ENCODE peak calls at places on chromosome 17, in eight cellular contexts. One of them, this sample, is unnamed.

GRCh38 chr17:12187658-12188057 is 167.0 kb downstream of the MAP2K4 start:
- DNase-seq in AG04450: no peak
- DNase-seq in IMR-90: no peak
- DNase-seq in hepatocyte: no peak
- DNase-seq in adrenal gland: no peak
- DNase-seq in sigmoid colon: no peak
- DNase-seq in heart right ventricle: no peak
- DNase-seq in Caco-2: no peak
- DNase-seq in this sample: no peak

GRCh38 chr17:71405101-71405500 is 715.7 kb upstream of the SOX9 start:
- DNase-seq in hepatocyte: no peak
- DNase-seq in Caco-2: no peak
- DNase-seq in AG04450: no peak
- DNase-seq in sigmoid colon: no peak
- DNase-seq in IMR-90: no peak
- DNase-seq in heart right ventricle: no peak
- DNase-seq in adrenal gland: no peak
- DNase-seq in this sample: no peak

GRCh38 chr17:9575381-9576072 is at the start of gene STX8:
- DNase-seq in heart right ventricle: peak; percentile 93
- DNase-seq in hepatocyte: peak; percentile 94
- DNase-seq in sigmoid colon: peak; percentile 94
- DNase-seq in AG04450: peak; percentile 75
- DNase-seq in adrenal gland: peak; percentile 96
- DNase-seq in Caco-2: peak; percentile 82
- DNase-seq in IMR-90: peak; percentile 87
- DNase-seq in this sample: peak; percentile 97

GRCh38 chr17:8629371-8630226 is 926 bp downstream of the MYH10 start:
- DNase-seq in IMR-90: no peak
- DNase-seq in sigmoid colon: peak; percentile 80
- DNase-seq in AG04450: no peak
- DNase-seq in hepatocyte: peak; percentile 69
- DNase-seq in adrenal gland: peak; percentile 57
- DNase-seq in Caco-2: peak; percentile 46
- DNase-seq in heart right ventricle: peak; percentile 41
- DNase-seq in this sample: peak; percentile 77

GRCh38 chr17:33152793-33153192 is 140.3 kb downstream of the ASIC2 start:
- DNase-seq in Caco-2: no peak
- DNase-seq in adrenal gland: no peak
- DNase-seq in hepatocyte: no peak
- DNase-seq in AG04450: no peak
- DNase-seq in heart right ventricle: no peak
- DNase-seq in sigmoid colon: no peak
- DNase-seq in IMR-90: no peak
- DNase-seq in this sample: no peak

GRCh38 chr17:3157218-3157617 is 29.9 kb upstream of the OR1G1 start:
- DNase-seq in AG04450: no peak
- DNase-seq in adrenal gland: no peak
- DNase-seq in IMR-90: no peak
- DNase-seq in heart right ventricle: no peak
- DNase-seq in hepatocyte: no peak
- DNase-seq in Caco-2: no peak
- DNase-seq in sigmoid colon: no peak
- DNase-seq in this sample: no peak

GRCh38 chr17:77182773-77183172 is 42.0 kb downstream of the SEC14L1 start:
- DNase-seq in hepatocyte: no peak
- DNase-seq in adrenal gland: peak; percentile 45
- DNase-seq in sigmoid colon: no peak
- DNase-seq in heart right ventricle: no peak
- DNase-seq in Caco-2: no peak
- DNase-seq in AG04450: no peak
- DNase-seq in IMR-90: no peak
- DNase-seq in this sample: no peak

GRCh38 chr17:72351884-72352346 is 231.1 kb downstream of the SOX9 start:
- DNase-seq in hepatocyte: no peak
- DNase-seq in heart right ventricle: no peak
- DNase-seq in IMR-90: no peak
- DNase-seq in sigmoid colon: no peak
- DNase-seq in adrenal gland: no peak
- DNase-seq in Caco-2: peak; percentile 24
- DNase-seq in AG04450: no peak
- DNase-seq in this sample: no peak

GRCh38 chr17:16415031-16415924 is at the start of gene TRPV2:
- DNase-seq in sigmoid colon: no peak
- DNase-seq in AG04450: no peak
- DNase-seq in heart right ventricle: peak; percentile 58
- DNase-seq in Caco-2: peak; percentile 58
- DNase-seq in adrenal gland: no peak
- DNase-seq in hepatocyte: peak; percentile 32
- DNase-seq in IMR-90: no peak
- DNase-seq in this sample: peak; percentile 94

GRCh38 chr17:40028595-40028994 is 13.4 kb downstream of the CSF3 start:
- DNase-seq in heart right ventricle: no peak
- DNase-seq in IMR-90: no peak
- DNase-seq in Caco-2: no peak
- DNase-seq in hepatocyte: no peak
- DNase-seq in sigmoid colon: no peak
- DNase-seq in AG04450: no peak
- DNase-seq in adrenal gland: no peak
- DNase-seq in this sample: no peak

GRCh38 chr17:76005263-76006149 is 4.9 kb downstream of the CDK3 start:
- DNase-seq in adrenal gland: peak; percentile 87
- DNase-seq in heart right ventricle: peak; percentile 66
- DNase-seq in Caco-2: peak; percentile 93
- DNase-seq in sigmoid colon: peak; percentile 85
- DNase-seq in hepatocyte: peak; percentile 85
- DNase-seq in IMR-90: peak; percentile 63
- DNase-seq in AG04450: no peak
- DNase-seq in this sample: peak; percentile 93

GRCh38 chr17:71441098-71441497 is 679.7 kb upstream of the SOX9 start:
- DNase-seq in hepatocyte: peak; percentile 47
- DNase-seq in AG04450: peak; percentile 57
- DNase-seq in IMR-90: peak; percentile 95
- DNase-seq in sigmoid colon: no peak
- DNase-seq in adrenal gland: no peak
- DNase-seq in heart right ventricle: no peak
- DNase-seq in Caco-2: no peak
- DNase-seq in this sample: no peak

GRCh38 chr17:1522626-1523025 is 6.2 kb upstream of the INPP5K start:
- DNase-seq in adrenal gland: no peak
- DNase-seq in hepatocyte: no peak
- DNase-seq in heart right ventricle: no peak
- DNase-seq in sigmoid colon: no peak
- DNase-seq in IMR-90: no peak
- DNase-seq in Caco-2: no peak
- DNase-seq in AG04450: no peak
- DNase-seq in this sample: no peak

GRCh38 chr17:13812350-13812749 is 210.6 kb upstream of the HS3ST3A1 start:
- DNase-seq in adrenal gland: no peak
- DNase-seq in sigmoid colon: no peak
- DNase-seq in heart right ventricle: no peak
- DNase-seq in AG04450: no peak
- DNase-seq in hepatocyte: no peak
- DNase-seq in Caco-2: no peak
- DNase-seq in IMR-90: no peak
- DNase-seq in this sample: no peak

GRCh38 chr17:7579839-7580630 is 597 bp downstream of the CD68 start:
- DNase-seq in sigmoid colon: no peak
- DNase-seq in Caco-2: no peak
- DNase-seq in IMR-90: no peak
- DNase-seq in adrenal gland: no peak
- DNase-seq in hepatocyte: no peak
- DNase-seq in heart right ventricle: no peak
- DNase-seq in AG04450: no peak
- DNase-seq in this sample: no peak

GRCh38 chr17:79366988-79367571 is 243.8 kb downstream of the RBFOX3 start:
- DNase-seq in adrenal gland: no peak
- DNase-seq in hepatocyte: no peak
- DNase-seq in sigmoid colon: no peak
- DNase-seq in Caco-2: no peak
- DNase-seq in heart right ventricle: no peak
- DNase-seq in AG04450: no peak
- DNase-seq in IMR-90: no peak
- DNase-seq in this sample: no peak
- H3K27me3 ChIP-seq in adrenal gland: peaks cover 6% of the 10 kb centered on the region
- H3K27me3 ChIP-seq in hepatocyte: peaks cover 28% of the 10 kb centered on the region
- H3K27me3 ChIP-seq in sigmoid colon: no peaks in the 10 kb centered on the region
- H3K27me3 ChIP-seq in Caco-2: peaks cover 3% of the 10 kb centered on the region
- H3K27me3 ChIP-seq in heart right ventricle: peaks cover 9% of the 10 kb centered on the region
- H3K27me3 ChIP-seq in AG04450: peaks cover 9% of the 10 kb centered on the region
- H3K27me3 ChIP-seq in IMR-90: peaks cover 19% of the 10 kb centered on the region
- H3K27me3 ChIP-seq in this sample: peaks cover 2% of the 10 kb centered on the region

GRCh38 chr17:48731355-48731754 is 2.8 kb upstream of the HOXB13 start:
- DNase-seq in IMR-90: no peak
- DNase-seq in hepatocyte: no peak
- DNase-seq in sigmoid colon: no peak
- DNase-seq in adrenal gland: no peak
- DNase-seq in Caco-2: no peak
- DNase-seq in AG04450: no peak
- DNase-seq in heart right ventricle: no peak
- DNase-seq in this sample: no peak

GRCh38 chr17:48732688-48733629 is 4.4 kb upstream of the HOXB13 start:
- DNase-seq in sigmoid colon: peak; percentile 53
- DNase-seq in hepatocyte: no peak
- DNase-seq in AG04450: no peak
- DNase-seq in heart right ventricle: no peak
- DNase-seq in adrenal gland: no peak
- DNase-seq in IMR-90: no peak
- DNase-seq in Caco-2: no peak
- DNase-seq in this sample: no peak

GRCh38 chr17:48735057-48735341 is 6.4 kb upstream of the HOXB13 start:
- DNase-seq in heart right ventricle: no peak
- DNase-seq in AG04450: no peak
- DNase-seq in IMR-90: no peak
- DNase-seq in Caco-2: no peak
- DNase-seq in adrenal gland: no peak
- DNase-seq in hepatocyte: no peak
- DNase-seq in sigmoid colon: peak; percentile 17
- DNase-seq in this sample: no peak

GRCh38 chr17:48734328-48735056 is 5.9 kb upstream of the HOXB13 start:
- DNase-seq in adrenal gland: no peak
- DNase-seq in AG04450: no peak
- DNase-seq in sigmoid colon: peak; percentile 46
- DNase-seq in heart right ventricle: no peak
- DNase-seq in hepatocyte: no peak
- DNase-seq in IMR-90: no peak
- DNase-seq in Caco-2: no peak
- DNase-seq in this sample: no peak

DNA sequence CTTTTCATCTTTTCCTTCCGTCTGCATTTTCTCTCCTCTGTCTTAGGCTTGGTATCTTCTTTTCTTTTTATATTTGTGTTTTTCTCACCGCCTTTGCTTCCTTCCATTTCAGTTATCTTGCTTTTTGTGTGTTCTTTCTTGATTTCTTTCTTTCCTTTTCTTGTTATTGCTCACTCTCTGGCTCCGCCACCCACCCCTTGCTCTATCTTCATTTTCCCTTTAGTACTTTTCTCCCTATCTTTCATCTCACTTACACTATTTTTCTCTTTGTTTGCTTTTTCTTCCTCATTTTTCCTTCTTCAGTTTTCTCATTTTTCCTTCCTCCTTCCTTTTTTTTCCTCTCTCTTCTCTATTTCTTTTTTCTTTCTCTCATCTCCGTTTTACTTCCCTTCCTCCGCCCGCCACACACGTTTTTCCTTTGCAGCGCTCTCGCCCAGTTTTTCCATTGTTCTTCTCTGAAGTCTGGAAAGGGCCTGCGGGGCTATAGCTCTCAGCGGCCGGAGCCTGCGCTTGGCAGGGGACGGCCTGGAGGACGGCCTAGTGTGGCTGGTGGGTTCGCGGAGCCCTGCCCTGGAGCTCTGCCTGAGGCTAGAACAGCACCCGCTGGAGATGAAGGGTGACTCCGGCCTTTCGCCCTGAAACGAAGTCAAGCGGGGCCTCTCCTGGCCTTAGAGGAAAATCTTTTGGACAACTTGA is 5.2 kb upstream of the HOXB13 start:
- DNase-seq in IMR-90: no peak
- DNase-seq in heart right ventricle: no peak
- DNase-seq in hepatocyte: no peak
- DNase-seq in AG04450: no peak
- DNase-seq in adrenal gland: no peak
- DNase-seq in sigmoid colon: no peak
- DNase-seq in Caco-2: no peak
- DNase-seq in this sample: no peak
- H3K27me3 ChIP-seq in IMR-90: peaks cover 95% of the 10 kb centered on the region
- H3K27me3 ChIP-seq in heart right ventricle: peaks cover 100% of the 10 kb centered on the region
- H3K27me3 ChIP-seq in hepatocyte: peaks cover 99% of the 10 kb centered on the region
- H3K27me3 ChIP-seq in AG04450: peaks cover 96% of the 10 kb centered on the region
- H3K27me3 ChIP-seq in adrenal gland: peaks cover 95% of the 10 kb centered on the region
- H3K27me3 ChIP-seq in sigmoid colon: peaks cover 100% of the 10 kb centered on the region
- H3K27me3 ChIP-seq in Caco-2: no peaks in the 10 kb centered on the region
- H3K27me3 ChIP-seq in this sample: peaks cover 97% of the 10 kb centered on the region

DNA sequence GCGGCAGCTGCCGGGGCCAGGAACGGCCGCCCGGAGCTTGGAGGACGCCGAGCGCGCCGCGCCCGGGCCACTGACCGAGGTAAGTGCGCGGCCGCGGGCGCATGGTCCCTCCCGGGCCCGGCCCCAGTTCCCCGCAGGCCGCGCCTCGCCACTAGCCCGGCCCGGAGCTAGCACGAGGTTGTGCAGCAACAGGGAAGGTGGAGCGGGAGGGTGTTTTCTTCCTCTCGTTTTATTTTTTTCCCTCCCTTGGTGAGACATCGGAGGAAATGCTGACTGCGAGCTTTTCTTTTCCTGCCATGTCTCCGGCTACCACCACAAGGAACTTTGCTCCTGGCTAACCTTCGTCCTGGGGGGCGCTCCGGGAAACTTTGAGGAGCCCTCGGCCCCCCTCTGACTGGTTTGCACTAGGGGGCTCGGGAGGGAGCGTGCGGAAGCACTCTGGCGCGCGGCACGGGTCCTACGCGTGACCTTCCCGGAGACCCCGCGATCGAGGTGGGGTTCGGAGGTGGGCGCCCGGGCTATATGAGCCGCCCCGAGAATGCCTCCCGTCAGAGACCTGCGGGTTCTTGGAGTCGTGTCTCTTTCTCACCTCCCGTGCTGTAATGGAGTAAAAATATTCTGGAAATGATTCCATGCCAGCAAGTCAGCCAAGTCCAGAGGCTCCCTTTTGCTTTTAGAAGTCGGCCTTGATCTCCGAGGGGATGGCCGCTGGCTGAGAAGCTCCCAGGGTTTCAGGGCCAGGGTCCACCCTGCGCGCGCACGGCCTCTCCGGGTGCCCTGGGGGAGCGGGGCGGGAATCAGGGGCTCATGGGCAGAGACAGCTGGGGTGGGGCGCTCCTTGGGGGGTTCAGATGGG is 906 bp downstream of the KCNJ12 start:
- DNase-seq in hepatocyte: peak; percentile 58
- DNase-seq in IMR-90: peak; percentile 8
- DNase-seq in AG04450: no peak
- DNase-seq in Caco-2: peak; percentile 38
- DNase-seq in adrenal gland: no peak
- DNase-seq in sigmoid colon: no peak
- DNase-seq in heart right ventricle: peak; percentile 36
- DNase-seq in this sample: no peak
- H3K27me3 ChIP-seq in hepatocyte: peaks cover 26% of the 10 kb centered on the region
- H3K27me3 ChIP-seq in IMR-90: peaks cover 69% of the 10 kb centered on the region
- H3K27me3 ChIP-seq in AG04450: peaks cover 54% of the 10 kb centered on the region
- H3K27me3 ChIP-seq in Caco-2: no peaks in the 10 kb centered on the region
- H3K27me3 ChIP-seq in adrenal gland: peaks cover 25% of the 10 kb centered on the region
- H3K27me3 ChIP-seq in sigmoid colon: peaks cover 48% of the 10 kb centered on the region
- H3K27me3 ChIP-seq in heart right ventricle: peaks cover 50% of the 10 kb centered on the region
- H3K27me3 ChIP-seq in this sample: peaks cover 56% of the 10 kb centered on the region

GRCh38 chr17:48544356-48545021 is 420 bp downstream of the HOXB2 start:
- DNase-seq in hepatocyte: peak; percentile 72
- DNase-seq in AG04450: peak; percentile 78
- DNase-seq in heart right ventricle: peak; percentile 82
- DNase-seq in Caco-2: no peak
- DNase-seq in sigmoid colon: peak; percentile 99
- DNase-seq in adrenal gland: peak; percentile 92
- DNase-seq in IMR-90: peak; percentile 93
- DNase-seq in this sample: no peak
- H3K27me3 ChIP-seq in hepatocyte: peaks cover 81% of the 10 kb centered on the region
- H3K27me3 ChIP-seq in AG04450: no peaks in the 10 kb centered on the region
- H3K27me3 ChIP-seq in heart right ventricle: peaks cover 99% of the 10 kb centered on the region
- H3K27me3 ChIP-seq in Caco-2: no peaks in the 10 kb centered on the region
- H3K27me3 ChIP-seq in sigmoid colon: no peaks in the 10 kb centered on the region
- H3K27me3 ChIP-seq in adrenal gland: no peaks in the 10 kb centered on the region
- H3K27me3 ChIP-seq in IMR-90: no peaks in the 10 kb centered on the region
- H3K27me3 ChIP-seq in this sample: peaks cover 62% of the 10 kb centered on the region

This sample was measured in spleen.